ENCODE peak calls at places on chromosomes 16 and 17, in eight cellular contexts. J, G, N, W, U, L, S and I are unnamed samples.

GRCh38 chr16:84471966-84472365 is 32.5 kb downstream of the MEAK7 start:
- DNase-seq in J (no peak), G (no peak), N (no peak), W (no peak), U (no peak), L (no peak), S (no peak), I (peak)

GRCh38 chr17:48563385-48563838 is 14.7 kb downstream of the HOXB4 start:
- DNase-seq in J (no peak), G (no peak), N (no peak), W (no peak), U (no peak), L (no peak), S (no peak), I (no peak)

GRCh38 chr16:3120435-3120834 is 8.0 kb downstream of the ZNF205 start:
- DNase-seq in J (no peak), G (no peak), N (no peak), W (no peak), U (no peak), L (no peak), S (no peak), I (no peak)

GRCh38 chr17:60510723-60511122 is 15.3 kb downstream of the APPBP2 start:
- DNase-seq in J (no peak), G (no peak), N (no peak), W (no peak), U (no peak), L (no peak), S (no peak), I (no peak)

GRCh38 chr16:12455287-12455798 is 348.3 kb downstream of the CPPED1 start:
- DNase-seq in J (peak), G (peak), N (no peak), W (peak), U (no peak), L (peak), S (peak), I (peak)

GRCh38 chr16:25692307-25692706 is 548 bp downstream of the HS3ST4 start:
- DNase-seq in J (no peak), G (peak), N (no peak), W (peak), U (no peak), L (no peak), S (no peak), I (peak)

GRCh38 chr17:2239882-2240430 is 63.6 kb downstream of the SMG6 start:
- DNase-seq in J (peak), G (no peak), N (no peak), W (no peak), U (peak), L (peak), S (peak), I (peak)

GRCh38 chr17:17503566-17504130 is 7.5 kb upstream of the RASD1 start:
- DNase-seq in J (no peak), G (no peak), N (peak), W (no peak), U (no peak), L (no peak), S (no peak), I (no peak)

GRCh38 chr16:87190288-87191240 is 126.6 kb downstream of the C16orf95 start:
- DNase-seq in J (no peak), G (no peak), N (no peak), W (peak), U (no peak), L (peak), S (no peak), I (no peak)

GRCh38 chr17:20706752-20707372 is 127.3 kb downstream of the CDRT15L2 start:
- DNase-seq in J (no peak), G (no peak), N (no peak), W (no peak), U (no peak), L (no peak), S (no peak), I (no peak)

GRCh38 chr16:57000271-57001025 is 11.1 kb downstream of the NLRC5 start:
- DNase-seq in J (peak), G (no peak), N (peak), W (no peak), U (peak), L (peak), S (peak), I (peak)

GRCh38 chr17:55454906-55455474 is 33.4 kb upstream of the MMD start:
- DNase-seq in J (peak), G (no peak), N (no peak), W (no peak), U (no peak), L (peak), S (no peak), I (no peak)

GRCh38 chr16:56657555-56658430 is at the start of gene MT1F:
- DNase-seq in J (peak), G (no peak), N (peak), W (no peak), U (peak), L (no peak), S (peak), I (peak)

GRCh38 chr17:83176956-83177583 is 97.7 kb downstream of the METRNL start:
- DNase-seq in J (no peak), G (peak), N (no peak), W (no peak), U (no peak), L (no peak), S (peak), I (no peak)

GRCh38 chr17:63442549-63443035 is 3.5 kb downstream of the CYB561 start:
- DNase-seq in J (no peak), G (peak), N (no peak), W (no peak), U (no peak), L (no peak), S (no peak), I (no peak)
- TF ChIP-seq CTCF in J (peak), G (peak), N (no peak), W (no peak), U (no peak), L (peak), S (no peak), I (no peak)

DNA sequence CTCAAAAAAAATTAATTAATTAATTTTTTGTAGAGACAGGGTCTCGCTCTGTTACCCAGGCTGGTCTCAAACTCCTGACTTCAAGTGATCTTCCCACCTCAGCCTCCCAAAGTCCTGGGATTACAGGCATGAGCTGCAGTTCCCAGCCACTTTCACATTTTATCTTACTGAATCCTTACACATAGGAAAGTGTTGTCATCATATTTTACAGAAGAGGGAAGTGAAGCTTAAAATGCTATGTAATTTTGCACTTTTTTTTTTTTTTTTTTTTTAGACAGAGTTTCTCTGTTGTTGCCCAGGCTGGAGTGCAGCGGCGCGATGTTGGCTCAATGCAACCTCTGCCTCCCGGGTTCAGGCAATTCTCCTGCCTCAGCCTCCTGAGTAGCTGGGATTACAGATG is 21.2 kb upstream of the ZNF629 start:
- DNase-seq in J (no peak), G (no peak), N (no peak), W (no peak), U (no peak), L (no peak), S (no peak), I (no peak)
- TF ChIP-seq CTCF in J (no peak), G (no peak), N (no peak), W (no peak), U (no peak), L (no peak), S (no peak), I (no peak)

GRCh38 chr16:58299757-58300349 is 5.0 kb upstream of the PRSS54 start:
- DNase-seq in J (peak), G (peak), N (no peak), W (peak), U (no peak), L (peak), S (peak), I (peak)
- TF ChIP-seq CTCF in J (peak), G (peak), N (peak), W (peak), U (no peak), L (peak), S (no peak), I (peak)

GRCh38 chr16:88888057-88888777 is 21.8 kb upstream of the PABPN1L start:
- DNase-seq in J (no peak), G (no peak), N (no peak), W (peak), U (no peak), L (no peak), S (no peak), I (no peak)

GRCh38 chr16:88885693-88886253 is 19.3 kb upstream of the PABPN1L start:
- DNase-seq in J (no peak), G (no peak), N (no peak), W (no peak), U (no peak), L (no peak), S (no peak), I (no peak)

GRCh38 chr16:88886311-88886914 is 20.0 kb upstream of the PABPN1L start:
- DNase-seq in J (no peak), G (no peak), N (no peak), W (no peak), U (no peak), L (no peak), S (no peak), I (no peak)

GRCh38 chr16:88888778-88889387 is 22.4 kb upstream of the PABPN1L start:
- DNase-seq in J (no peak), G (no peak), N (no peak), W (no peak), U (no peak), L (no peak), S (no peak), I (no peak)

GRCh38 chr16:88886915-88887521 is 20.6 kb upstream of the PABPN1L start:
- DNase-seq in J (peak), G (peak), N (no peak), W (no peak), U (peak), L (peak), S (peak), I (peak)
- TF ChIP-seq CTCF in J (no peak), G (no peak), N (no peak), W (no peak), U (no peak), L (peak), S (no peak), I (no peak)

GRCh38 chr17:44376124-44376523 is 12.5 kb upstream of the FAM171A2 start:
- DNase-seq in J (peak), G (peak), N (no peak), W (peak), U (no peak), L (no peak), S (no peak), I (no peak)
- TF ChIP-seq CTCF in J (peak), G (peak), N (peak), W (peak), U (no peak), L (peak), S (no peak), I (no peak)

GRCh38 chr17:74812109-74812864 is 36.1 kb upstream of the NAT9 start:
- DNase-seq in J (no peak), G (no peak), N (no peak), W (no peak), U (no peak), L (no peak), S (no peak), I (no peak)

GRCh38 chr17:74815067-74815466 is 38.9 kb upstream of the NAT9 start:
- DNase-seq in J (no peak), G (no peak), N (no peak), W (no peak), U (no peak), L (no peak), S (no peak), I (no peak)

GRCh38 chr17:74813793-74814192 is 37.6 kb upstream of the NAT9 start:
- DNase-seq in J (no peak), G (no peak), N (no peak), W (no peak), U (no peak), L (no peak), S (no peak), I (no peak)

GRCh38 chr17:74815671-74816370 is 39.7 kb upstream of the NAT9 start:
- DNase-seq in J (no peak), G (peak), N (no peak), W (peak), U (no peak), L (no peak), S (no peak), I (no peak)

GRCh38 chr17:74814453-74814852 is 38.3 kb upstream of the NAT9 start:
- DNase-seq in J (no peak), G (no peak), N (no peak), W (no peak), U (no peak), L (no peak), S (no peak), I (no peak)
- TF ChIP-seq CTCF in J (no peak), G (peak), N (no peak), W (no peak), U (no peak), L (no peak), S (no peak), I (no peak)